ENCODE peak calls at places on chromosome 12, in four cellular contexts. Z is lung, K is HCT116, O is pancreas. Q is an unnamed sample. For H3K4me1, the result is how much of the 10 kb centered on the place peaks cover.

GRCh38 chr12:75130811-75131210 is 78.8 kb downstream of the KCNC2 start:
- DNase-seq in Z (no peak), K (no peak), O (no peak), Q (peak)

GRCh38 chr12:1797011-1797901 is 23.1 kb upstream of the LRTM2 start:
- DNase-seq in K (no peak), O (peak), Z (peak), Q (no peak)

GRCh38 chr12:93911436-93911835 is 234.3 kb downstream of the CRADD start:
- DNase-seq in O (no peak), Z (no peak), K (no peak), Q (no peak)

GRCh38 chr12:106774808-106775524 is 484 bp downstream of the RIC8B start:
- DNase-seq in O (no peak), Z (no peak), K (no peak), Q (peak)

GRCh38 chr12:92942905-92943304 is 13.8 kb upstream of the EEA1 start:
- DNase-seq in O (no peak), Z (no peak), K (no peak), Q (no peak)

GRCh38 chr12:2358986-2359658 is 306.3 kb downstream of the CACNA1C start:
- DNase-seq in O (no peak), Z (no peak), K (no peak), Q (no peak)

GRCh38 chr12:19675361-19675760 is 236.1 kb downstream of the AEBP2 start:
- DNase-seq in O (no peak), K (no peak), Z (no peak), Q (no peak)

GRCh38 chr12:45655186-45655585 is 74.3 kb upstream of the ARID2 start:
- DNase-seq in K (no peak), Z (no peak), O (no peak), Q (peak)

GRCh38 chr12:46524778-46525177 is 152.2 kb upstream of the SLC38A2 start:
- DNase-seq in O (peak), Z (peak), K (no peak), Q (no peak)

GRCh38 chr12:79919762-79920161 is 15.1 kb downstream of the PPP1R12A start:
- DNase-seq in Z (no peak), K (no peak), O (no peak), Q (no peak)

GRCh38 chr12:57479376-57480115 is at the start of gene ARHGAP9:
- DNase-seq in Z (no peak), K (no peak), O (no peak), Q (no peak)

GRCh38 chr12:92242917-92243316 is 97.3 kb upstream of the BTG1 start:
- DNase-seq in K (no peak), Z (no peak), O (no peak), Q (no peak)

GRCh38 chr12:95607642-95608041 is 56.4 kb upstream of the USP44 start:
- DNase-seq in O (peak), K (no peak), Z (no peak), Q (no peak)

GRCh38 chr12:7042847-7043246 is 17.7 kb upstream of the C1S start:
- DNase-seq in K (peak), Z (no peak), O (no peak), Q (peak)

GRCh38 chr12:65858831-65859230 is 34.5 kb downstream of the HMGA2 start:
- DNase-seq in O (no peak), K (no peak), Z (no peak), Q (no peak)

GRCh38 chr12:125149160-125150108 is 84.2 kb downstream of the AACS start:
- DNase-seq in K (no peak), Z (no peak), O (peak), Q (no peak)

GRCh38 chr12:89707623-89707991 is 1.0 kb downstream of the ATP2B1 start:
- DNase-seq in K (no peak), Z (no peak), O (no peak), Q (no peak)

GRCh38 chr12:89832336-89832735 is 123.7 kb upstream of the ATP2B1 start:
- DNase-seq in Z (no peak), K (no peak), O (no peak), Q (no peak)

GRCh38 chr12:115583591-115583990 is 693.9 kb downstream of the MED13L start:
- DNase-seq in O (no peak), Z (no peak), K (no peak), Q (no peak)

DNA sequence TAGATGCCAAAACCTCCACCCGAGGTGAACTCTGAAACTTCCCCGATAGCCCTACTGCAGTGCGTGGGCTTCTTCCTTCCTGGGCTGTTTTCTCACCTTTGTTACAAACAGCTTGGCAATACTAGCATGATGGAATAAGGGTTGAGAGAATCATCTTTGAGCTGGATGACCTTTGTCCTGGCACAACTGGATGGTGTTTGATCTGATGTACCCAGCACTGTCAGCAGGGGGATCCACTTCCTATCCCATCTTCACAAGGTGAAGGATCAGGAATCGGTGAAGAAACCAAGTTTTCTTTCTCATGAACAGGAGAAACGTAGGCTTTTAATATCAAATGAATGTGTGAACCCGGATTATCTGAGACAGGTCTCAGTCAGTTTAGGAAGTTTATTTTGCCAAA is 19.5 kb upstream of the LRRC10 start:
- DNase-seq in O (no peak), Z (no peak), K (no peak), Q (no peak)
- TF ChIP-seq CTCF in O (no peak), Z (no peak), K (peak), Q (peak)

DNA sequence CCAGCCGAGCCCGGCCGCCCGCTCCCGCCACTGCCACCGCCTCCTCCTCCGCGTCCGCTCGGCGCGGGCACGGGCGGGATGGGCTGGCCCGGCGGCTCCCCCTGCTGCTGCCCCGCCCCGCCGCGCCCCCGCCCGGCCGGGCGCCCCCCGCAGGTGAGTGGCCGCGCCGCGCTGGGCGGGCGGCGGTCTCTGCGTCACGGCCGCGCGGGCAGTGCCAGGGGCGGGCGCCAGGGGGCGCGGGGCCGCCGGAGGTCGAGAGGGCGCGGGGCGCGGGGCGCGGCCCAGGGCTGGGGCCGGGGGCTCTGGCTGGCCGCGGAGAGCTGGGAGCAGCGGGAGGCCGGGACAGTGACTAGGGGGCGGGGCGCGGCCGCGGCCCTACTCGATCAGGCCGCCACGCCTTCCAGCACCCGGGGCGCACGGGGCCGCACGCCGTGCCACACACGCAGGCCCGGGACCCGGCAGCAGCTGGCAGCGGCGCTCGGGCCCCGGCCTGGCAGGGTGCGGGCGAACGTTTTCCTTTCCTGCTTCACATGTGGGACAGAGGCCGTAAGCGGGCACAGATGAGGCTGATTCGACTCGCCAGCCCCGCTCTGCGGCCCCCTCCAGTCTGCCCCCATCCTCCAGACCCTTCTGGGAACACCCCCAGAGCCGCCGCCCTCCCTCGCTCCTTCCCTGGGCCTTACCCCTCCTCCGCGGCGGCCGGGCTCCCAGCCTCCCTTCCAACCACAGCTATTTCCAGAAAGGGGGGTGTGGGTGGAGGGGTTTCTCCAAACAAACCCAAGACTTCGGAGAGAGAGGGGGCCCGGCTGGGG is 2.4 kb upstream of the TNS2 start:
- DNase-seq in O (peak), K (no peak), Z (peak), Q (no peak)
- H3K4me1 ChIP-seq in O (under half), K (half or more), Z (under half), Q (under half)

GRCh38 chr12:71397433-71397954 is 42.1 kb upstream of the LGR5 start:
- DNase-seq in Z (no peak), K (no peak), O (no peak), Q (no peak)
- H3K27ac ChIP-seq in Z (no peak), K (no peak), O (no peak), Q (no peak)

GRCh38 chr12:129839679-129840078 is 64.1 kb downstream of the TMEM132D start:
- DNase-seq in Z (no peak), O (no peak), K (no peak), Q (no peak)

GRCh38 chr12:129848921-129849320 is 54.9 kb downstream of the TMEM132D start:
- DNase-seq in O (no peak), Z (no peak), K (no peak), Q (no peak)

GRCh38 chr12:129847063-129847462 is 56.8 kb downstream of the TMEM132D start:
- DNase-seq in O (no peak), K (no peak), Z (no peak), Q (no peak)

GRCh38 chr12:129840145-129840884 is 63.5 kb downstream of the TMEM132D start:
- DNase-seq in O (no peak), Z (no peak), K (no peak), Q (no peak)

GRCh38 chr12:129844662-129845061 is 59.2 kb downstream of the TMEM132D start:
- DNase-seq in Z (no peak), O (no peak), K (no peak), Q (no peak)
- TF ChIP-seq CTCF in Z (no peak), O (no peak), K (no peak), Q (no peak)

GRCh38 chr12:109580272-109580671 is 6.7 kb downstream of the MVK start:
- DNase-seq in Z (no peak), O (no peak), K (no peak), Q (no peak)
- H3K4me1 ChIP-seq in Z (under half), O (under half), K (under half), Q (under half)

DNA sequence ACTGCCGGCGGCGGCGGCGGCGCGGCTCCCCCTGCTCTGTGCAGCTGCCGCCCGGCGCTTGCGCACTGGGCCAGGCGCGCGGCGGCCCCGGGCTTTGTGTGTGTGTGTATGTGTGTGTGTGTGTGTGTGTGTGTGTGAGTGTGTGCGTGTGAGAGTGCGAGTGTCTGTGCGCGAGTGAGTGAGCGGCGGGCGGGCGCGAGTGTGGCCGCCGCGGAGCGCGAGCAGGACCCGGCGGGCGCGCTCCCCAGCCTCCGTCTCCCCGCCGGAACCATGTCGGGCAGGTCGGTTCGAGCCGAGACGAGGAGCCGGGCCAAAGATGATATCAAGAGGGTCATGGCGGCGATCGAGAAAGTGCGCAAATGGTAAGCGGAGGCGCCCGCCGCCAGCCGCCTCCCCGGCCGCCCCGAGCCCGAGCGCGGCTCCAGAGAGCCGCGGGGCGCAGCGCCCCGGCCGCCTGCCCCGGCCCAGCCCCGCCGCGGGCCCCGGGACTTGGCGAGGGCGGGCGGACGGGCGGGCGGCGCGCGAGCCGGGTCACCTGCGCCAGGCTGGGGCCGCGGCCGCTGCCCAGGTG is at the start of gene BCL7A:
- DNase-seq in K (peak), Z (peak), O (peak), Q (no peak)
- H3K27ac ChIP-seq in K (peak), Z (peak), O (peak), Q (peak)

GRCh38 chr12:48084066-48084465 is 21.8 kb downstream of the SENP1 start:
- DNase-seq in Z (no peak), K (no peak), O (no peak), Q (no peak)
- TF ChIP-seq CTCF in Z (no peak), K (peak), O (no peak), Q (peak)

Q was measured in foreskin keratinocyte.